ENCODE peak calls at places on chromosome 9, in six cellular contexts. P is renal cortical epithelial cell; Y is NCI-H226; H is Caki2; C is stimulated activated CD4-positive, alpha-beta T cell treated with anti-CD3 and anti-CD28 coated beads, Interleukin-12 subunit alpha, Interleukin-12 subunit beta, amount 100 ng/mL, for 4 hours; M is globus pallidus. Q is an unnamed sample.

GRCh38 chr9:80899208-80899607 is 790.1 kb downstream of the TLE1 start:
- DNase-seq in P (no peak), Y (peak; percentile 31), H (no peak), C (no peak), M (no peak), Q (no peak)

GRCh38 chr9:76510041-76510440 is 51.1 kb downstream of the GCNT1 start:
- DNase-seq in P (no peak), Y (no peak), H (no peak), C (no peak), M (no peak), Q (no peak)

GRCh38 chr9:33131505-33132248 is 35.5 kb downstream of the B4GALT1 start:
- DNase-seq in P (no peak), Y (no peak), H (no peak), C (no peak), M (no peak), Q (no peak)

GRCh38 chr9:116144038-116144437 is 9.6 kb upstream of the PAPPA start:
- DNase-seq in P (peak; percentile 84), Y (peak; percentile 83), H (no peak), C (no peak), M (no peak), Q (no peak)

GRCh38 chr9:22060831-22061383 is 51.8 kb upstream of the CDKN2B start:
- DNase-seq in P (no peak), Y (no peak), H (no peak), C (no peak), M (no peak), Q (no peak)

GRCh38 chr9:120856700-120857099 is 14.0 kb upstream of the PSMD5 start:
- DNase-seq in P (no peak), Y (no peak), H (no peak), C (no peak), M (no peak), Q (no peak)

GRCh38 chr9:127927457-127928231 is 2.9 kb downstream of the PIP5KL1 start:
- DNase-seq in P (no peak), Y (no peak), H (no peak), C (peak; percentile 73), M (no peak), Q (no peak)

GRCh38 chr9:105993921-105994715 is 299.8 kb downstream of the TMEM38B start:
- DNase-seq in P (no peak), Y (no peak), H (no peak), C (no peak), M (no peak), Q (no peak)

GRCh38 chr9:16060457-16061129 is 507.8 kb downstream of the CCDC171 start:
- DNase-seq in P (peak; percentile 31), Y (no peak), H (peak; percentile 22), C (no peak), M (no peak), Q (no peak)

GRCh38 chr9:91141407-91141973 is 220.2 kb downstream of the AUH start:
- DNase-seq in P (no peak), Y (no peak), H (no peak), C (no peak), M (no peak), Q (no peak)

GRCh38 chr9:93192721-93193372 is 8.9 kb downstream of the WNK2 start:
- DNase-seq in P (no peak), Y (no peak), H (no peak), C (no peak), M (no peak), Q (no peak)

GRCh38 chr9:91555132-91555531 is 131.5 kb upstream of the NFIL3 start:
- DNase-seq in P (no peak), Y (peak; percentile 11), H (no peak), C (no peak), M (no peak), Q (no peak)

GRCh38 chr9:86865957-86866356 is 81.3 kb downstream of the GAS1 start:
- DNase-seq in P (no peak), Y (no peak), H (no peak), C (no peak), M (no peak), Q (no peak)

GRCh38 chr9:89821081-89821480 is 216.3 kb downstream of the GADD45G start:
- DNase-seq in P (no peak), Y (peak; percentile 14), H (no peak), C (no peak), M (no peak), Q (no peak)

GRCh38 chr9:124022201-124023121 is 10.9 kb downstream of the LHX2 start:
- DNase-seq in P (no peak), Y (no peak), H (no peak), C (no peak), M (no peak), Q (no peak)

GRCh38 chr9:4070266-4070665 is 229.6 kb downstream of the GLIS3 start:
- DNase-seq in P (no peak), Y (no peak), H (no peak), C (no peak), M (no peak), Q (no peak)

GRCh38 chr9:76310991-76311390 is 83.2 kb downstream of the RFK start:
- DNase-seq in P (no peak), Y (no peak), H (no peak), C (no peak), M (no peak), Q (no peak)

GRCh38 chr9:77843088-77843985 is 188.3 kb downstream of the GNAQ start:
- DNase-seq in P (no peak), Y (no peak), H (no peak), C (no peak), M (no peak), Q (no peak)

GRCh38 chr9:114389612-114390368 is 2.0 kb upstream of the AKNA start:
- DNase-seq in P (no peak), Y (no peak), H (no peak), C (no peak), M (no peak), Q (no peak)

GRCh38 chr9:35954942-35955546 is 2.9 kb downstream of the OR2S2 start:
- DNase-seq in P (peak; percentile 85), Y (peak; percentile 19), H (peak; percentile 57), C (no peak), M (peak; percentile 63), Q (peak; percentile 66)

GRCh38 chr9:131179561-131180219 is 54.3 kb downstream of the NUP214 start:
- DNase-seq in P (peak; percentile 75), Y (peak; percentile 90), H (peak; percentile 17), C (no peak), M (no peak), Q (peak; percentile 60)

GRCh38 chr9:132125944-132126720 is 35.7 kb upstream of the NTNG2 start:
- DNase-seq in P (no peak), Y (no peak), H (no peak), C (no peak), M (no peak), Q (no peak)

GRCh38 chr9:15513335-15513734 is 2.6 kb upstream of the PSIP1 start:
- DNase-seq in P (no peak), Y (peak; percentile 10), H (no peak), C (no peak), M (no peak), Q (peak; percentile 38)

GRCh38 chr9:111533099-111533785 is 8.3 kb downstream of the ZNF483 start:
- DNase-seq in P (peak; percentile 55), Y (no peak), H (no peak), C (no peak), M (no peak), Q (no peak)

GRCh38 chr9:114507726-114508125 is 2.5 kb upstream of the WHRN start:
- DNase-seq in P (peak; percentile 90), Y (no peak), H (peak; percentile 34), C (no peak), M (peak; percentile 68), Q (peak; percentile 38)

GRCh38 chr9:95459867-95460626 is 56.7 kb downstream of the PTCH1 start:
- DNase-seq in P (no peak), Y (no peak), H (no peak), C (no peak), M (no peak), Q (no peak)

GRCh38 chr9:128191406-128192046 is at the start of gene CIZ1:
- DNase-seq in P (peak; percentile 35), Y (peak; percentile 64), H (peak; percentile 71), C (peak; percentile 73), M (peak; percentile 78), Q (peak; percentile 74)

GRCh38 chr9:105246656-105247162 is 2.3 kb downstream of the SLC44A1 start:
- DNase-seq in P (no peak), Y (no peak), H (no peak), C (no peak), M (no peak), Q (no peak)

GRCh38 chr9:6090272-6090671 is 74.8 kb upstream of the RANBP6 start:
- DNase-seq in P (no peak), Y (no peak), H (no peak), C (no peak), M (no peak), Q (no peak)

GRCh38 chr9:134364391-134365114 is 38.3 kb downstream of the RXRA start:
- DNase-seq in P (no peak), Y (no peak), H (no peak), C (peak; percentile 17), M (no peak), Q (no peak)